ENCODE peak calls at places on chromosomes 13 and 19, in six cellular contexts. T, S, U, E, C and R are unnamed samples.

GRCh38 chr13:52892925-52893324 is 44.5 kb upstream of the PCDH8 start:
- DNase-seq in S (no peak), C (no peak), U (no peak), T (no peak), E (no peak), R (no peak)

GRCh38 chr19:50459638-50460037 is 16.7 kb upstream of the EMC10 start:
- DNase-seq in E (no peak), T (no peak), U (no peak), S (no peak), C (no peak), R (no peak)

GRCh38 chr19:58229255-58229639 is 533 bp downstream of the ZNF544 start:
- DNase-seq in E (no peak), S (peak; percentile 12), U (peak; percentile 53), C (peak; percentile 25), T (no peak), R (no peak)

GRCh38 chr19:2127758-2128157 is 23.6 kb downstream of the AP3D1 start:
- DNase-seq in E (no peak), U (no peak), T (no peak), C (no peak), S (no peak), R (no peak)

GRCh38 chr19:52190679-52191293 is 934 bp downstream of the PPP2R1A start:
- DNase-seq in C (peak; percentile 62), E (peak; percentile 57), T (no peak), S (peak; percentile 46), U (no peak), R (peak; percentile 5)

GRCh38 chr19:44684892-44685847 is 13.8 kb upstream of the CEACAM16 start:
- DNase-seq in S (peak; percentile 97), C (peak; percentile 96), U (no peak), E (no peak), T (no peak), R (peak; percentile 58)

GRCh38 chr19:39937094-39937493 is 2.7 kb upstream of the FCGBP start:
- DNase-seq in U (no peak), S (no peak), E (no peak), C (no peak), T (no peak), R (no peak)

GRCh38 chr13:103289661-103290060 is 223.4 kb upstream of the SLC10A2 start:
- DNase-seq in S (no peak), U (no peak), T (no peak), C (peak; percentile 76), E (no peak), R (no peak)

GRCh38 chr19:31666126-31666525 is 316.9 kb upstream of the TSHZ3 start:
- DNase-seq in E (no peak), T (no peak), C (peak; percentile 19), U (no peak), S (no peak), R (no peak)

GRCh38 chr13:36124236-36124822 is 6.9 kb downstream of the DCLK1 start:
- DNase-seq in S (peak; percentile 4), U (no peak), E (no peak), T (no peak), C (peak; percentile 80), R (no peak)

GRCh38 chr19:1929051-1929742 is 11.8 kb upstream of the CSNK1G2 start:
- DNase-seq in U (peak; percentile 88), T (peak; percentile 71), C (peak; percentile 48), E (peak; percentile 90), S (peak; percentile 52), R (no peak)

GRCh38 chr13:77398825-77399620 is 72.1 kb upstream of the MYCBP2 start:
- DNase-seq in S (no peak), U (no peak), E (no peak), C (no peak), T (no peak), R (no peak)

GRCh38 chr19:11165486-11166030 is 10.0 kb upstream of the SPC24 start:
- DNase-seq in S (no peak), C (no peak), T (no peak), U (no peak), E (no peak), R (no peak)

GRCh38 chr19:53864308-53864836 is 3.3 kb upstream of the MYADM start:
- DNase-seq in U (no peak), E (no peak), C (no peak), S (no peak), T (no peak), R (peak; percentile 69)

GRCh38 chr19:33804021-33804799 is 7.5 kb downstream of the KCTD15 start:
- DNase-seq in E (peak; percentile 89), C (peak; percentile 85), S (peak; percentile 83), U (no peak), T (peak; percentile 73), R (peak; percentile 14)

GRCh38 chr19:3033595-3034193 is 4.6 kb upstream of the TLE2 start:
- DNase-seq in T (no peak), U (no peak), S (no peak), E (peak; percentile 38), C (no peak), R (no peak)

GRCh38 chr13:26280295-26280694 is 26.4 kb downstream of the CDK8 start:
- DNase-seq in T (no peak), C (peak; percentile 88), S (peak; percentile 70), U (no peak), E (no peak), R (no peak)

GRCh38 chr19:18483119-18483518 is 38.8 kb downstream of the ELL start:
- DNase-seq in T (no peak), C (no peak), U (no peak), S (no peak), E (no peak), R (no peak)

GRCh38 chr19:52665529-52665928 is 27.4 kb upstream of the ZNF83 start:
- DNase-seq in E (no peak), C (peak; percentile 75), U (no peak), T (no peak), S (peak; percentile 39), R (peak; percentile 21)

GRCh38 chr13:109899748-109900147 is 113.4 kb upstream of the IRS2 start:
- DNase-seq in U (no peak), C (no peak), S (no peak), T (no peak), E (no peak), R (no peak)

GRCh38 chr19:4910594-4911273 is 1.4 kb downstream of the UHRF1 start:
- DNase-seq in T (no peak), S (peak; percentile 64), E (no peak), C (peak; percentile 87), U (no peak), R (peak; percentile 25)

GRCh38 chr13:63463782-63464610 is 2048.3 kb upstream of the PCDH20 start:
- DNase-seq in U (peak; percentile 38), T (no peak), S (no peak), E (no peak), C (no peak), R (no peak)

GRCh38 chr19:7673995-7674667 is 2.8 kb upstream of the MCEMP1 start:
- DNase-seq in E (peak; percentile 73), T (no peak), S (peak; percentile 45), U (peak; percentile 74), C (peak; percentile 38), R (peak; percentile 66)

GRCh38 chr19:16457954-16458331 is 13.8 kb downstream of the EPS15L1 start:
- DNase-seq in U (no peak), T (no peak), C (no peak), E (no peak), S (no peak), R (no peak)

GRCh38 chr19:16461630-16462051 is 10.1 kb downstream of the EPS15L1 start:
- DNase-seq in S (no peak), E (no peak), U (no peak), C (no peak), T (no peak), R (no peak)

GRCh38 chr19:16460454-16460853 is 11.3 kb downstream of the EPS15L1 start:
- DNase-seq in U (no peak), T (no peak), E (no peak), C (no peak), S (no peak), R (no peak)

GRCh38 chr19:16458391-16459128 is 13.2 kb downstream of the EPS15L1 start:
- DNase-seq in U (no peak), E (peak; percentile 65), S (no peak), C (no peak), T (no peak), R (no peak)

DNA sequence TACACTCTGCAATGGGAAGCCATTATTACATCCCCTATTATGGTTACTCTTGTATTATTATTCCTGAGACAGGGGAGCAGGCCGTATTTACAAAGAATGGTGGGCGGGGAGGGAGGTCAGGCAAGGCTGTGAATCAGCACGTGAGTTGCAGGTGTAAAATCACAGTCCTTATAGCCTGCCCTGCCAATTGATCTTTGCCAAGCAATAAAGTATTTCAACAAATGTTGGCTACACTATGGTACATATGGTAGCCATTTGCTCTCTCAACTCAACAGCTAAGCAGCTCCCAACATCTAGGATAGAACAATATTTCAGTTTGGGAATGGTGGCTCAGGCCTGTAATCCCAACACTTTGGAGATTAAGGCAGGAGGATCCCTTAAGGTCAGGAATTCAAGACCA is 12.1 kb downstream of the EPS15L1 start:
- DNase-seq in S (no peak), U (no peak), C (no peak), T (no peak), E (no peak), R (no peak)
- H3K4me1 ChIP-seq in S (peaks cover 29% of the 10 kb centered on the region), U (peaks cover 33% of the 10 kb centered on the region), C (peaks cover 27% of the 10 kb centered on the region), T (peaks cover 22% of the 10 kb centered on the region), E (peaks cover 4% of the 10 kb centered on the region), R (peaks cover 34% of the 10 kb centered on the region)

DNA sequence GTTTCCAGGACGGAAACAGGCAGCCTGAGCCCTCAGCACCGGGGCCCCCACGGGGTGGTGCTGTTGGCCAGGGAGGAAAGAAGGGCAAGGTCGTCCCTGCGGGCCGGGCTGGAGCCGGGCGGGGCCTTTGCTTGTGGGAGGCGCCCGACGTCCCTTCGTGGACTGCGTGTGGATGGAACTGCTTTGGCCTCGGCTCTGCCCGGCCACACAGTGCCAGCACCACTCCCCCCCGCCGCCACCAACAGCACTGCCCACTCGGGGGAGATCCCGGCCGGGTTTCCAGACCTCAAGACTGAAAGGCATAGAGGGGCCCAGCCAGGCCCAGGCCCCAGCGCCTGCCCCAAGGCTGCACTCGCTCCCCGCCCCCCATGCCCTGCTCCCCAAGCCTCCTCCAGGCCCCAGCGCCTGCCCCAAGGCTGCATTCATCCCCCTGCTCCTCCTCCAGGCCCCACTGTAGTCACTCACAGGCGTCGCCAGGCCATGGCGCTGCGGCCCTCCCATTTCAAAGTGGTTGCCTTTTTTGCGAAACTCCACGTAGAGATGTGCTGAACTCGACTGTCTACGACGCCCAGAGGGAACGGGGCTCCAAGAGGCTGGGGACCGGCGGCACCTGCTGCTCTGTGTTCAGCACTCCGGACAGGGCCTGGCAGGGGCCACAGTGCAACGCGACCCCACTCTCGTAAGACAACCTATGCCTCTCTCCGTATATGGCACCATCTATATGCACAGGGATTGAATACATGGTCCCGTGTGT is 22.5 kb downstream of the C13orf46 start:
- DNase-seq in T (peak; percentile 85), C (peak; percentile 42), S (peak; percentile 45), E (peak; percentile 84), U (peak; percentile 80), R (peak; percentile 60)
- H3K4me3 ChIP-seq in T (no peak overlapping the region), C (no peak overlapping the region), S (no peak overlapping the region), E (peak overlapping the region; percentile 1), U (no peak overlapping the region), R (no peak overlapping the region)

GRCh38 chr19:45918721-45919120 is 4.1 kb upstream of the NANOS2 start:
- DNase-seq in C (no peak), S (no peak), E (no peak), U (no peak), T (no peak), R (no peak)
- H3K4me1 ChIP-seq in C (no peaks in the 10 kb centered on the region), S (no peaks in the 10 kb centered on the region), E (no peaks in the 10 kb centered on the region), U (no peaks in the 10 kb centered on the region), T (no peaks in the 10 kb centered on the region), R (peaks cover 9% of the 10 kb centered on the region)

DNA sequence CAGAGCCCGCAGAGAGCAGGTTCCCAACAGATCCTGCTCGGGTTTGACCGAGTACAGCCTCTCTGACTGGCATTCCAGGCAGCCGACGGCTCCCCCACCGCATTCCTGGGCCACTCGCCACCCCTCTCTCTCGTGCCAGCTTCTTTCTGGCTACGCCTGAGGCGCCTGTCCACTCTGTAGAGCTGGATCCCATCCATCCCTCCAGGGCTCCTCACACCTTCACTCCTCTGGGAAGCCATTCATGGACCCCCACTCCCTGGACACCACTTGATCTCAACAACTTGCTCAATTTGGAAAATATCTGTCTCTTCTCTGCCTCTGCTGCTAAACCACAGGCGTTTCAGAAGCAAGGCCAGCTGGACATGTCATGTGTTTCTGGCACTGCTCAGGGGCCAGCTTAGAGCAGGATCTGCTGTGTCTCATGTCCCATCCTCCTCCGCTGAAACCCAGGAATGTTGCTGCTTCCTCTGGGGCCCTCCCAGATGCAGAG is 30.6 kb upstream of the ATP1A3 start:
- DNase-seq in S (peak; percentile 48), E (no peak), C (peak; percentile 55), T (no peak), U (no peak), R (peak; percentile 62)
- H3K4me3 ChIP-seq in S (no peak overlapping the region), E (no peak overlapping the region), C (no peak overlapping the region), T (no peak overlapping the region), U (no peak overlapping the region), R (no peak overlapping the region)